ENCODE peak calls at places on chromosome 1, in seven cellular contexts. One of them, this sample, is unnamed.

GRCh38 chr1:244962140-244962539 is 97.8 kb upstream of the HNRNPU start:
- DNase-seq in SK-N-SH: no peak
- DNase-seq in HCT116: no peak
- DNase-seq in MM.1S: no peak
- DNase-seq in neural progenitor cell: no peak
- DNase-seq in hepatocyte: no peak
- DNase-seq in OCI-LY7: no peak
- DNase-seq in this sample: no peak

GRCh38 chr1:1380860-1381259 is 5.9 kb upstream of the AURKAIP1 start:
- DNase-seq in OCI-LY7: no peak
- DNase-seq in neural progenitor cell: no peak
- DNase-seq in SK-N-SH: no peak
- DNase-seq in HCT116: no peak
- DNase-seq in MM.1S: no peak
- DNase-seq in hepatocyte: no peak
- DNase-seq in this sample: no peak

GRCh38 chr1:188096521-188096920 is 1267.8 kb downstream of the PLA2G4A start:
- DNase-seq in MM.1S: peak; percentile 78
- DNase-seq in SK-N-SH: no peak
- DNase-seq in OCI-LY7: no peak
- DNase-seq in neural progenitor cell: no peak
- DNase-seq in hepatocyte: no peak
- DNase-seq in HCT116: no peak
- DNase-seq in this sample: no peak

GRCh38 chr1:201226859-201227488 is 36.4 kb downstream of the IGFN1 start:
- DNase-seq in neural progenitor cell: no peak
- DNase-seq in MM.1S: no peak
- DNase-seq in SK-N-SH: no peak
- DNase-seq in hepatocyte: no peak
- DNase-seq in OCI-LY7: no peak
- DNase-seq in HCT116: no peak
- DNase-seq in this sample: no peak

GRCh38 chr1:223704921-223705878 is 7.1 kb upstream of the CAPN2 start:
- DNase-seq in OCI-LY7: no peak
- DNase-seq in hepatocyte: no peak
- DNase-seq in MM.1S: no peak
- DNase-seq in HCT116: no peak
- DNase-seq in neural progenitor cell: no peak
- DNase-seq in SK-N-SH: no peak
- DNase-seq in this sample: peak; percentile 81

GRCh38 chr1:160628799-160629263 is 18.0 kb downstream of the SLAMF1 start:
- DNase-seq in neural progenitor cell: no peak
- DNase-seq in MM.1S: no peak
- DNase-seq in OCI-LY7: no peak
- DNase-seq in hepatocyte: no peak
- DNase-seq in SK-N-SH: no peak
- DNase-seq in HCT116: no peak
- DNase-seq in this sample: no peak

GRCh38 chr1:7564097-7564496 is 207.0 kb upstream of the VAMP3 start:
- DNase-seq in neural progenitor cell: no peak
- DNase-seq in SK-N-SH: no peak
- DNase-seq in HCT116: no peak
- DNase-seq in MM.1S: no peak
- DNase-seq in hepatocyte: no peak
- DNase-seq in OCI-LY7: no peak
- DNase-seq in this sample: no peak

GRCh38 chr1:206513312-206514111 is 6.2 kb downstream of the RASSF5 start:
- DNase-seq in OCI-LY7: no peak
- DNase-seq in HCT116: no peak
- DNase-seq in MM.1S: peak; percentile 43
- DNase-seq in neural progenitor cell: no peak
- DNase-seq in SK-N-SH: no peak
- DNase-seq in hepatocyte: peak; percentile 49
- DNase-seq in this sample: peak; percentile 98

GRCh38 chr1:157369808-157370521 is 182.3 kb downstream of the FCRL5 start:
- DNase-seq in HCT116: peak; percentile 33
- DNase-seq in OCI-LY7: peak; percentile 71
- DNase-seq in hepatocyte: peak; percentile 70
- DNase-seq in SK-N-SH: peak; percentile 51
- DNase-seq in MM.1S: peak; percentile 88
- DNase-seq in neural progenitor cell: peak; percentile 76
- DNase-seq in this sample: peak; percentile 88

GRCh38 chr1:114671011-114671938 is 1.4 kb upstream of the DENND2C start:
- DNase-seq in OCI-LY7: peak; percentile 34
- DNase-seq in HCT116: no peak
- DNase-seq in MM.1S: peak; percentile 10
- DNase-seq in SK-N-SH: peak; percentile 29
- DNase-seq in neural progenitor cell: no peak
- DNase-seq in hepatocyte: no peak
- DNase-seq in this sample: peak; percentile 48
- TF ChIP-seq EZH2phosphoT487 in OCI-LY7: no peak
- TF ChIP-seq EZH2phosphoT487 in HCT116: no peak
- TF ChIP-seq EZH2phosphoT487 in MM.1S: no peak
- TF ChIP-seq EZH2phosphoT487 in SK-N-SH: no peak
- TF ChIP-seq EZH2phosphoT487 in neural progenitor cell: no peak
- TF ChIP-seq EZH2phosphoT487 in hepatocyte: no peak
- TF ChIP-seq EZH2phosphoT487 in this sample: no peak

DNA sequence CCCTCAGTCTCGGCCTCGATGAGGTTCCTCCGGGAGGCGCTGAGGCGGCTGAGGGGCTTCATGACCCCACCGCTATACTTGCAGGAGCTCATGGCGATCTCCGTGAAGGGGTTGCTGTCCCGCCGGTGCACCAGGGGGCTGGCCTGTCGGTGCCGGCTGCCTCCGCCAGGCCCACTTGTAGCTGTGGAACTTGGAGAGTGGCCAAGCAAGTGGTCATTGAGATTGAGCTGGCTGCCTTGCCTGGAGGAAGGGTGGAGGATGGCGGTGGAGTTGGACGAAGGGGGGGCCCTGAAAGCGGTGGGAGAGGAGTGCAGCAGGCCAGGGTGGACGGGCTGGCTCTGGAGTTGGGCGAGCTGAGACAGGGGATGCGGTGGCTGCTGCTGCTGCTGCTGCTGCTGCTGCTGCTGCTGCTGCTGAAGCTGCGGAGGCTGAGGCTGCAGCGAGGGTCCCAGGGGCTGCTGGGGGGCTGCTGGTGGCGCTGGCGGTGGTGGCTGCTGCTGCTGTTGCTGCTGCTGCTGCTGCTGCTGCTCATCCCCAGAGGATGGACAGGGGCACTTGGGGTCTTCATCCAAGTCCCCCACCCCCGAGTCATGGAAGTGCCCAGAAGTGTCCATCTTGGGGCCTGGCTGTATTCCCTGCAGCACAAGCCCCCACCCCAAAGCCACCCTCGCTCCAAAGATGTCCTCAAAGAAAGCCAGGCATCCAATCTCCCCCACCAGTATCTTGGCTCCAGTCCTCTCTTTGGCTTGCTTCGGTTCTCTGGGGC is 547 bp downstream of the KCNN3 start:
- DNase-seq in HCT116: no peak
- DNase-seq in neural progenitor cell: peak; percentile 41
- DNase-seq in hepatocyte: peak; percentile 45
- DNase-seq in MM.1S: no peak
- DNase-seq in OCI-LY7: no peak
- DNase-seq in SK-N-SH: peak; percentile 80
- DNase-seq in this sample: no peak
- H3K4me2 ChIP-seq in HCT116: peak overlapping the region; percentile 96
- H3K4me2 ChIP-seq in neural progenitor cell: peak overlapping the region; percentile 82
- H3K4me2 ChIP-seq in hepatocyte: peak overlapping the region; percentile 72
- H3K4me2 ChIP-seq in MM.1S: peak overlapping the region; percentile 95
- H3K4me2 ChIP-seq in OCI-LY7: peak overlapping the region; percentile 87
- H3K4me2 ChIP-seq in SK-N-SH: peak overlapping the region; percentile 94
- H3K4me2 ChIP-seq in this sample: peak overlapping the region; percentile 22

GRCh38 chr1:200040516-200041138 is 13.1 kb downstream of the NR5A2 start:
- DNase-seq in MM.1S: no peak
- DNase-seq in neural progenitor cell: peak; percentile 59
- DNase-seq in HCT116: no peak
- DNase-seq in SK-N-SH: peak; percentile 53
- DNase-seq in hepatocyte: peak; percentile 70
- DNase-seq in OCI-LY7: no peak
- DNase-seq in this sample: no peak

GRCh38 chr1:200038645-200038986 is 11.1 kb downstream of the NR5A2 start:
- DNase-seq in hepatocyte: no peak
- DNase-seq in neural progenitor cell: peak; percentile 93
- DNase-seq in SK-N-SH: peak; percentile 51
- DNase-seq in MM.1S: no peak
- DNase-seq in HCT116: no peak
- DNase-seq in OCI-LY7: no peak
- DNase-seq in this sample: no peak

GRCh38 chr1:200038987-200039848 is 11.7 kb downstream of the NR5A2 start:
- DNase-seq in OCI-LY7: peak; percentile 31
- DNase-seq in HCT116: peak; percentile 10
- DNase-seq in MM.1S: peak; percentile 46
- DNase-seq in SK-N-SH: peak; percentile 76
- DNase-seq in neural progenitor cell: peak; percentile 82
- DNase-seq in hepatocyte: peak; percentile 58
- DNase-seq in this sample: peak; percentile 71

GRCh38 chr1:200041337-200042118 is 14.0 kb downstream of the NR5A2 start:
- DNase-seq in MM.1S: no peak
- DNase-seq in OCI-LY7: no peak
- DNase-seq in neural progenitor cell: peak; percentile 45
- DNase-seq in hepatocyte: peak; percentile 21
- DNase-seq in SK-N-SH: no peak
- DNase-seq in HCT116: no peak
- DNase-seq in this sample: no peak

GRCh38 chr1:200039849-200040479 is 12.5 kb downstream of the NR5A2 start:
- DNase-seq in MM.1S: no peak
- DNase-seq in SK-N-SH: peak; percentile 36
- DNase-seq in OCI-LY7: no peak
- DNase-seq in neural progenitor cell: peak; percentile 54
- DNase-seq in hepatocyte: no peak
- DNase-seq in HCT116: no peak
- DNase-seq in this sample: no peak
- H2AFZ ChIP-seq in MM.1S: peak overlapping the region; percentile 97
- H2AFZ ChIP-seq in SK-N-SH: peak overlapping the region; percentile 35
- H2AFZ ChIP-seq in OCI-LY7: peak overlapping the region; percentile 63
- H2AFZ ChIP-seq in neural progenitor cell: peak overlapping the region; percentile 97
- H2AFZ ChIP-seq in hepatocyte: peak overlapping the region; percentile 64
- H2AFZ ChIP-seq in HCT116: peak overlapping the region; percentile 99
- H2AFZ ChIP-seq in this sample: peak overlapping the region; percentile 85

DNA sequence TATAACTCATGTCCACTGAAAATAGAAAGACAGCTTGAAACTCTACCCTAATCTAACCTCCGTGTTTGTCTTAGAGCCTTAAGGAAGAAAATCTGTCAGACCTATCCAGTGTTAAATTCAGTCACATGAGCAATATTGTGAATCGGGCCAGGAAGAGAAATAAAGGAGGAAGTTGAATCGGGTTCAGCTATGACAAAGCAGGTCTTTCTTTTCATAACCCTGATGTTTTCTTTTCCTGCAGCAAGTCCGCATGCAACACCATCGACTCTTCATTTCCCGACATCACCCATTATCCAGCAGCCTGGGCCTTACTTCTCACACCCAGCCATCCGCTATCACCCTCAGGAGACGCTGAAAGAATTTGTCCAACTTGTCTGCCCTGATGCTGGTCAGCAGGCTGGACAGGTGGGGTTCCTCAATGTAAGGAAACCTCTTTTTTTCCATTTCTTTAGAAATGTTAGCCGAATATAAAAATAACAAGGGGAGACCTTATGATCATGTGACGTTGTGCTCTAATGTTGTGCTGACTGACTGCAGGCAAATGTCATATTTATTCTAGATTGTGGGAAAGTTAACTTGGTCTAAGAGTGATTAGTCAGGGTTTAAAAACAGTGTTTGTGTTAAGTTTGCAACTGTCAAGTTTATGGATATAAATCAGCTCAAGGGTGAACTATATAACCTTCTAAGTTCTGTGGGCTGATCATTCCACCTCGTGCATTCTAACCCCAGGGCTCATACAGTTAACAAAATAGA is 320.9 kb downstream of the TM2D1 start:
- DNase-seq in MM.1S: no peak
- DNase-seq in OCI-LY7: no peak
- DNase-seq in neural progenitor cell: no peak
- DNase-seq in hepatocyte: no peak
- DNase-seq in SK-N-SH: no peak
- DNase-seq in HCT116: no peak
- DNase-seq in this sample: no peak
- TF ChIP-seq EZH2phosphoT487 in MM.1S: no peak
- TF ChIP-seq EZH2phosphoT487 in OCI-LY7: no peak
- TF ChIP-seq EZH2phosphoT487 in neural progenitor cell: no peak
- TF ChIP-seq EZH2phosphoT487 in hepatocyte: no peak
- TF ChIP-seq EZH2phosphoT487 in SK-N-SH: no peak
- TF ChIP-seq EZH2phosphoT487 in HCT116: no peak
- TF ChIP-seq EZH2phosphoT487 in this sample: no peak

DNA sequence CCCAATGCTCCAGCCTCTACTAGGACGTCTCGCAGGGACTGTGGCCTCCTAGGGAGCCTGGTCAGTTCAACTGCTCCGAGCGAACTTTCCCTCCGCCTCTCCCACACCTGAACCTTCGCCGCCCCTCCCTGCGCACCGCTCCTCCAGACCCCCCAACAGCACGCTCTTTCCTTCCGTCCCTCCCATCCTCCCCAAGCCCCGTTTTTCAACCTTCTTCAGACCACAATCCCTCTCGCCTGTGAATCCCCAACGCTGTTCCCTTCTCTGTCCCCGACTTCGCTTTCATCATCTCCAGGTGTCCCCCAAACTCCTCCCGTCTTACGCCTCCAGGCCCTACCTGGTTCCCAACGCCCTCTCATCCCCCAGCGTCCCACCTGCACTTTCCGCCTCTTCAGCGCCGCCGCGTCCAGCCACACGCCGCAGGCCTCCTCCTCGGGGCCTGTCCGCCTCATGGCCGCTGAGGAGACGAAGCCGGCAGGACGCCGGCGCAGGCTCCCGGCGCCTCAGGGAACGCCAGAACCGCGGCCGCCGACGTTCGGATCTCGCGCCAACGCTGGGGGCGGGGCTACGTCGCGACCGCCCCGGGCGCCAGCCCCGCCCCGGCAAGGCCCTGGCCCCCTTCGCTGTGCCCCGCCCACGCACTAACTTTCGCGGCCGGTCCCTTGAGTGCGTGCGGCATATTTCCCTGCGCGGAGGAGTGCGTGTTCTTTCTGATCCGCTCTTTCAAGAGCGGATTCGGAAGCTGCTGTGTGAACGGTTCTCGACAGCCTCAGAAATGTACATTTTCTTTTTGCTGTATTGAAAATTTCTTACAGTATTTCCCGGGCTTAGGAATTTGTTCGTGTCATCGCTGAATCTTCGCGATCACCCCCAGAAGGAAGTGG is at the start of gene AUNIP:
- DNase-seq in SK-N-SH: peak; percentile 98
- DNase-seq in HCT116: peak; percentile 74
- DNase-seq in MM.1S: peak; percentile 86
- DNase-seq in neural progenitor cell: peak; percentile 94
- DNase-seq in hepatocyte: peak; percentile 96
- DNase-seq in OCI-LY7: peak; percentile 90
- DNase-seq in this sample: peak; percentile 93
- H3K4me2 ChIP-seq in SK-N-SH: peak within 1 kb of the TSS; percentile 99
- H3K4me2 ChIP-seq in HCT116: peak within 1 kb of the TSS; percentile 98
- H3K4me2 ChIP-seq in MM.1S: peak within 1 kb of the TSS; percentile 95
- H3K4me2 ChIP-seq in neural progenitor cell: peak within 1 kb of the TSS; percentile 95
- H3K4me2 ChIP-seq in hepatocyte: peak within 1 kb of the TSS; percentile 97
- H3K4me2 ChIP-seq in OCI-LY7: peak within 1 kb of the TSS; percentile 98
- H3K4me2 ChIP-seq in this sample: peak within 1 kb of the TSS; percentile 85

GRCh38 chr1:226600254-226600653 is 51.7 kb downstream of the STUM start:
- DNase-seq in MM.1S: no peak
- DNase-seq in HCT116: no peak
- DNase-seq in SK-N-SH: no peak
- DNase-seq in hepatocyte: no peak
- DNase-seq in neural progenitor cell: no peak
- DNase-seq in OCI-LY7: no peak
- DNase-seq in this sample: no peak
- H2AFZ ChIP-seq in MM.1S: no peak overlapping the region
- H2AFZ ChIP-seq in HCT116: no peak overlapping the region
- H2AFZ ChIP-seq in SK-N-SH: no peak overlapping the region
- H2AFZ ChIP-seq in hepatocyte: no peak overlapping the region
- H2AFZ ChIP-seq in neural progenitor cell: no peak overlapping the region
- H2AFZ ChIP-seq in OCI-LY7: no peak overlapping the region
- H2AFZ ChIP-seq in this sample: no peak overlapping the region